ENCODE peak calls at places on chromosomes 3 and 15, in six cellular contexts. One of them, this sample, is unnamed.

GRCh38 chr3:170117134-170117533 is 64.4 kb downstream of the PHC3 start:
- DNase-seq in GM12865: no peak
- DNase-seq in dorsolateral prefrontal cortex: no peak
- DNase-seq in HCT116: no peak
- DNase-seq in A549: peak
- DNase-seq in choroid plexus epithelial cell: peak
- DNase-seq in this sample: no peak

GRCh38 chr15:85974742-85975141 is 104.9 kb upstream of the AGBL1 start:
- DNase-seq in HCT116: no peak
- DNase-seq in dorsolateral prefrontal cortex: no peak
- DNase-seq in A549: no peak
- DNase-seq in choroid plexus epithelial cell: no peak
- DNase-seq in GM12865: no peak
- DNase-seq in this sample: no peak

GRCh38 chr15:60551781-60552161 is 72.8 kb upstream of the ICE2 start:
- DNase-seq in dorsolateral prefrontal cortex: no peak
- DNase-seq in choroid plexus epithelial cell: no peak
- DNase-seq in A549: peak
- DNase-seq in GM12865: peak
- DNase-seq in HCT116: peak
- DNase-seq in this sample: peak

GRCh38 chr3:90010341-90010740 is 902.9 kb downstream of the EPHA3 start:
- DNase-seq in dorsolateral prefrontal cortex: no peak
- DNase-seq in A549: no peak
- DNase-seq in HCT116: no peak
- DNase-seq in GM12865: no peak
- DNase-seq in choroid plexus epithelial cell: peak
- DNase-seq in this sample: peak

GRCh38 chr3:114418724-114419543 is 125.1 kb downstream of the TIGIT start:
- DNase-seq in choroid plexus epithelial cell: peak
- DNase-seq in dorsolateral prefrontal cortex: no peak
- DNase-seq in A549: peak
- DNase-seq in GM12865: peak
- DNase-seq in HCT116: peak
- DNase-seq in this sample: no peak

GRCh38 chr3:182241777-182242556 is 530.2 kb downstream of the SOX2 start:
- DNase-seq in dorsolateral prefrontal cortex: peak
- DNase-seq in A549: no peak
- DNase-seq in choroid plexus epithelial cell: peak
- DNase-seq in GM12865: no peak
- DNase-seq in HCT116: no peak
- DNase-seq in this sample: no peak

GRCh38 chr3:48435223-48435595 is 4.7 kb downstream of the CCDC51 start:
- DNase-seq in GM12865: no peak
- DNase-seq in choroid plexus epithelial cell: no peak
- DNase-seq in dorsolateral prefrontal cortex: no peak
- DNase-seq in A549: no peak
- DNase-seq in HCT116: no peak
- DNase-seq in this sample: no peak

GRCh38 chr3:69250014-69250413 is 127.6 kb upstream of the LMOD3 start:
- DNase-seq in HCT116: no peak
- DNase-seq in GM12865: no peak
- DNase-seq in dorsolateral prefrontal cortex: peak
- DNase-seq in choroid plexus epithelial cell: peak
- DNase-seq in A549: peak
- DNase-seq in this sample: peak

GRCh38 chr15:78195735-78196201 is 38.6 kb downstream of the ACSBG1 start:
- DNase-seq in GM12865: peak
- DNase-seq in HCT116: no peak
- DNase-seq in choroid plexus epithelial cell: peak
- DNase-seq in A549: peak
- DNase-seq in dorsolateral prefrontal cortex: no peak
- DNase-seq in this sample: peak

GRCh38 chr3:150582620-150583019 is 20.5 kb upstream of the SELENOT start:
- DNase-seq in choroid plexus epithelial cell: no peak
- DNase-seq in GM12865: peak
- DNase-seq in A549: no peak
- DNase-seq in HCT116: no peak
- DNase-seq in dorsolateral prefrontal cortex: no peak
- DNase-seq in this sample: no peak

GRCh38 chr3:150581174-150581573 is 21.9 kb upstream of the SELENOT start:
- DNase-seq in choroid plexus epithelial cell: no peak
- DNase-seq in dorsolateral prefrontal cortex: no peak
- DNase-seq in A549: no peak
- DNase-seq in HCT116: no peak
- DNase-seq in GM12865: no peak
- DNase-seq in this sample: no peak

GRCh38 chr3:150583028-150583427 is 20.1 kb upstream of the SELENOT start:
- DNase-seq in A549: no peak
- DNase-seq in dorsolateral prefrontal cortex: no peak
- DNase-seq in GM12865: peak
- DNase-seq in HCT116: no peak
- DNase-seq in choroid plexus epithelial cell: no peak
- DNase-seq in this sample: no peak

GRCh38 chr3:150577854-150578253 is 25.3 kb upstream of the SELENOT start:
- DNase-seq in dorsolateral prefrontal cortex: no peak
- DNase-seq in A549: peak
- DNase-seq in HCT116: no peak
- DNase-seq in GM12865: no peak
- DNase-seq in choroid plexus epithelial cell: peak
- DNase-seq in this sample: no peak
- TF ChIP-seq CTCF in dorsolateral prefrontal cortex: no peak
- TF ChIP-seq CTCF in A549: no peak
- TF ChIP-seq CTCF in HCT116: peak
- TF ChIP-seq CTCF in GM12865: no peak
- TF ChIP-seq CTCF in choroid plexus epithelial cell: no peak
- TF ChIP-seq CTCF in this sample: no peak

DNA sequence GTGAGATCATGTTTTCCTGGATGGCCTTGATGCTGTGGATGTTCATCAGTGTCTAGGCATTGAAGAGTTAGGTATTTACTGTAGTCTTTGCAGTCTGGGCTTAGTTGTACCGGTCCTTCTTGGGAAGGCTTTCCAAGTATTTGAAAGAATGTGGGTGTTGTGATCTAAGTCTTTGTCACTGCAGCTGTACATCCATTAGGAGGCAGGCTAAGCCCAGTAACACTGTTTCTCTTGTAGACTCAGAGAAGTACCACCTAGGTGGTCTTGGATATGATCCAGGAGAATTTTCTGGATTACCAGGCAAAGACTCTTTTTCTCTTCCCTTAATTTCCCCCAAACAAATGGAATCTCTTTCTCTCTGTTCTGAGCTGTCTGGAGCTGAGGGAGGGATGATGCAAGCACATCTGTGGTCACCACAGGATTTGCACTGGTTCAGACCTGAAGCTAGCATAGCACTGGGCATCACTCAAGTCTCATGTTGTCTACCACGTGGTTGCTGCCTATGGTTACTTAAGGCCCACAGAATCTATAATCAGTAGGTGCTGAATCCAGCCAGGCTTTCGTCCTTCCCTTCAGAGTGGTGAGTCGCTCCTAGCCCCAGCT is 227.6 kb downstream of the NECTIN3 start:
- DNase-seq in A549: no peak
- DNase-seq in choroid plexus epithelial cell: peak
- DNase-seq in HCT116: no peak
- DNase-seq in GM12865: no peak
- DNase-seq in dorsolateral prefrontal cortex: no peak
- DNase-seq in this sample: no peak
- TF ChIP-seq CTCF in A549: no peak
- TF ChIP-seq CTCF in choroid plexus epithelial cell: peak
- TF ChIP-seq CTCF in HCT116: peak
- TF ChIP-seq CTCF in GM12865: no peak
- TF ChIP-seq CTCF in dorsolateral prefrontal cortex: no peak
- TF ChIP-seq CTCF in this sample: no peak

GRCh38 chr15:63830113-63830512 is 3.6 kb downstream of the HERC1 start:
- DNase-seq in dorsolateral prefrontal cortex: no peak
- DNase-seq in HCT116: no peak
- DNase-seq in GM12865: no peak
- DNase-seq in choroid plexus epithelial cell: no peak
- DNase-seq in A549: no peak
- DNase-seq in this sample: no peak

GRCh38 chr15:63823253-63823844 is 10.4 kb downstream of the HERC1 start:
- DNase-seq in HCT116: no peak
- DNase-seq in dorsolateral prefrontal cortex: no peak
- DNase-seq in choroid plexus epithelial cell: no peak
- DNase-seq in GM12865: no peak
- DNase-seq in A549: no peak
- DNase-seq in this sample: no peak

GRCh38 chr15:63827113-63827512 is 6.6 kb downstream of the HERC1 start:
- DNase-seq in A549: no peak
- DNase-seq in choroid plexus epithelial cell: no peak
- DNase-seq in GM12865: no peak
- DNase-seq in HCT116: no peak
- DNase-seq in dorsolateral prefrontal cortex: no peak
- DNase-seq in this sample: no peak

GRCh38 chr15:63824570-63824969 is 9.2 kb downstream of the HERC1 start:
- DNase-seq in GM12865: no peak
- DNase-seq in A549: no peak
- DNase-seq in HCT116: no peak
- DNase-seq in choroid plexus epithelial cell: no peak
- DNase-seq in dorsolateral prefrontal cortex: no peak
- DNase-seq in this sample: no peak

DNA sequence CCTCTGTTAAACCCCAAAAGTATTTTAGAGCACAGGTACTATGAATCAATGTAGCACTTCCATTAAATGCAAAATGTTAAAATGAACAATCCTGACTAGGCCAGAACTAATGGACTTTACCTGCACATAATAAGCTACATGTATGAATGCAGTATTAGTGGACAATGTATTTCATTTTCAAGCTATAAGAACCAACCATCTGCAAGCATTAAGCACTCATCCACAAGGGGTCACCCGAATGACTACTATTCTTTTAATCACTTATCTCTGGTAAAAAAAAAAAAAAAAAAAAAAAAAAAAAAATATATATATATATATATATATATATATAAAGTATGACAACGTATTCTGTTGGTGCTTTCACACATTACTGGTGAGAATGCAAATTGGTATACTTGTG is 7.2 kb downstream of the HERC1 start:
- DNase-seq in dorsolateral prefrontal cortex: no peak
- DNase-seq in GM12865: peak
- DNase-seq in choroid plexus epithelial cell: peak
- DNase-seq in HCT116: no peak
- DNase-seq in A549: peak
- DNase-seq in this sample: peak
- TF ChIP-seq CTCF in dorsolateral prefrontal cortex: no peak
- TF ChIP-seq CTCF in GM12865: peak
- TF ChIP-seq CTCF in choroid plexus epithelial cell: peak
- TF ChIP-seq CTCF in HCT116: no peak
- TF ChIP-seq CTCF in A549: peak
- TF ChIP-seq CTCF in this sample: no peak

GRCh38 chr15:72202801-72203506 is 5.4 kb upstream of the GRAMD2A start:
- DNase-seq in dorsolateral prefrontal cortex: no peak
- DNase-seq in GM12865: no peak
- DNase-seq in A549: no peak
- DNase-seq in choroid plexus epithelial cell: no peak
- DNase-seq in HCT116: no peak
- DNase-seq in this sample: no peak

GRCh38 chr15:72206677-72207000 is 9.1 kb upstream of the GRAMD2A start:
- DNase-seq in GM12865: no peak
- DNase-seq in choroid plexus epithelial cell: no peak
- DNase-seq in dorsolateral prefrontal cortex: no peak
- DNase-seq in HCT116: no peak
- DNase-seq in A549: no peak
- DNase-seq in this sample: no peak

GRCh38 chr15:72203507-72203837 is 5.9 kb upstream of the GRAMD2A start:
- DNase-seq in choroid plexus epithelial cell: peak
- DNase-seq in dorsolateral prefrontal cortex: peak
- DNase-seq in GM12865: no peak
- DNase-seq in HCT116: no peak
- DNase-seq in A549: peak
- DNase-seq in this sample: no peak

GRCh38 chr15:72205896-72206676 is 8.5 kb upstream of the GRAMD2A start:
- DNase-seq in dorsolateral prefrontal cortex: no peak
- DNase-seq in choroid plexus epithelial cell: no peak
- DNase-seq in HCT116: no peak
- DNase-seq in GM12865: no peak
- DNase-seq in A549: no peak
- DNase-seq in this sample: no peak

GRCh38 chr15:72205273-72205672 is 7.7 kb upstream of the GRAMD2A start:
- DNase-seq in choroid plexus epithelial cell: no peak
- DNase-seq in GM12865: no peak
- DNase-seq in A549: no peak
- DNase-seq in dorsolateral prefrontal cortex: no peak
- DNase-seq in HCT116: no peak
- DNase-seq in this sample: no peak
- TF ChIP-seq CTCF in choroid plexus epithelial cell: no peak
- TF ChIP-seq CTCF in GM12865: no peak
- TF ChIP-seq CTCF in A549: no peak
- TF ChIP-seq CTCF in dorsolateral prefrontal cortex: no peak
- TF ChIP-seq CTCF in HCT116: no peak
- TF ChIP-seq CTCF in this sample: no peak

DNA sequence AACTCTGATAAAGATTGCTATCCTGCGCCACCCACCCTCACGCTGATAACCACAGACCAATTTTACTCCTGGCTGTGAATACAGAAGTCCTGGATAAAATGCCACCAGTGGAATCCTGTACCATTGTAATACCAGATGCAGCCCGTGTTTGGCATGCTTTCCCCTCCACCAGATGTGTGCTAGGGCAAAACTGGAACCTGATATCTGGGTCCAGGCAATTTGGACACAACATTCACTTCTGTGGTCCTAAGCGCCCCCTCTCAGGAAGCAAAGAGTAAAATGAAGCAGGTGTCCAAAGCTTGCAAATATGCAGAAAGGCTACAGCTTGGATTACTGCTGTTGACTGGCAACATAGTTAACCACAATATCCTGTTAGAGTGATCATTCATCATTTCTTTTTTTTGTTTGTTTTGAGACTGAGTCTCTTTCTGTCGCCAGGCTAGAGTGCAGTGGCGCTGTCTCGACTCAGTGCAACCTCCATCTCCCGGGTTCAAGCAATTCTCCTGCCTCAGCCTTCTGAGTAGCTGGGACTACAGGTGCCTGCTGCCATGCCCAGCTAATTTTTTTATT is 32.8 kb downstream of the LOXL1 start:
- DNase-seq in GM12865: peak
- DNase-seq in choroid plexus epithelial cell: no peak
- DNase-seq in A549: no peak
- DNase-seq in HCT116: no peak
- DNase-seq in dorsolateral prefrontal cortex: no peak
- DNase-seq in this sample: no peak
- TF ChIP-seq CTCF in GM12865: no peak
- TF ChIP-seq CTCF in choroid plexus epithelial cell: no peak
- TF ChIP-seq CTCF in A549: no peak
- TF ChIP-seq CTCF in HCT116: no peak
- TF ChIP-seq CTCF in dorsolateral prefrontal cortex: no peak
- TF ChIP-seq CTCF in this sample: no peak

GRCh38 chr15:63473007-63473748 is 31.2 kb upstream of the USP3 start:
- DNase-seq in choroid plexus epithelial cell: no peak
- DNase-seq in A549: peak
- DNase-seq in HCT116: no peak
- DNase-seq in dorsolateral prefrontal cortex: no peak
- DNase-seq in GM12865: peak
- DNase-seq in this sample: no peak
- TF ChIP-seq CTCF in choroid plexus epithelial cell: no peak
- TF ChIP-seq CTCF in A549: no peak
- TF ChIP-seq CTCF in HCT116: no peak
- TF ChIP-seq CTCF in dorsolateral prefrontal cortex: no peak
- TF ChIP-seq CTCF in GM12865: no peak
- TF ChIP-seq CTCF in this sample: no peak

This sample was measured in Calu3.